ENCODE peak calls at places on chromosome 17, in six cellular contexts. U is transverse colon; N is activated effector memory CD4-positive, alpha-beta T cell treated with Interleukin-2 at 50 U/mL for 16 hours; T is astrocyte of the cerebellum; R is GM19239; B is stimulated activated CD8-positive, alpha-beta memory T cell treated with anti-CD3 and anti-CD28 coated beads, Interleukin-2, amount 100 ng/mL, for 48 hours. J is an unnamed sample.

GRCh38 chr17:20043034-20043433 is 33.9 kb downstream of the SPECC1 start:
- DNase-seq in U (no peak), N (no peak), T (no peak), R (no peak), B (peak; percentile 1), J (no peak)

GRCh38 chr17:76550712-76551615 is 11.1 kb downstream of the PRCD start:
- DNase-seq in U (no peak), N (no peak), T (no peak), R (no peak), B (no peak), J (no peak)

GRCh38 chr17:1649844-1650409 is at the start of gene RILP:
- DNase-seq in U (peak; percentile 91), N (no peak), T (no peak), R (no peak), B (no peak), J (no peak)

GRCh38 chr17:82000803-82001649 is 21.7 kb downstream of the CENPX start:
- DNase-seq in U (no peak), N (no peak), T (no peak), R (no peak), B (no peak), J (no peak)

GRCh38 chr17:79799174-79799537 is 2.3 kb upstream of the CBX8 start:
- DNase-seq in U (no peak), N (no peak), T (no peak), R (no peak), B (no peak), J (no peak)

GRCh38 chr17:50903604-50904521 is 37.7 kb upstream of the TOB1 start:
- DNase-seq in U (no peak), N (peak; percentile 25), T (no peak), R (no peak), B (no peak), J (no peak)

GRCh38 chr17:75820411-75821080 is 23.7 kb downstream of the UNC13D start:
- DNase-seq in U (no peak), N (no peak), T (no peak), R (no peak), B (no peak), J (no peak)

GRCh38 chr17:38621538-38621937 is 15.8 kb upstream of the SRCIN1 start:
- DNase-seq in U (no peak), N (no peak), T (no peak), R (no peak), B (no peak), J (no peak)

GRCh38 chr17:74585711-74586110 is 6.4 kb downstream of the CD300LD start:
- DNase-seq in U (no peak), N (no peak), T (no peak), R (no peak), B (no peak), J (no peak)

GRCh38 chr17:40113961-40114272 is 7.9 kb upstream of the MSL1 start:
- DNase-seq in U (no peak), N (no peak), T (no peak), R (no peak), B (no peak), J (no peak)

GRCh38 chr17:63442549-63443035 is 3.5 kb downstream of the CYB561 start:
- DNase-seq in U (no peak), N (no peak), T (no peak), R (no peak), B (no peak), J (no peak)

GRCh38 chr17:80967404-80967872 is 24.2 kb upstream of the CHMP6 start:
- DNase-seq in U (no peak), N (no peak), T (no peak), R (no peak), B (no peak), J (no peak)